ENCODE peak calls at places on chromosomes 1 and 21, in four cellular contexts. C, D, G and E are unnamed samples.

GRCh38 chr1:170927955-170928850 is 7.1 kb upstream of the MROH9 start:
- DNase-seq in C (no peak), D (no peak), G (no peak), E (no peak)

GRCh38 chr1:86146566-86146965 is 10.0 kb downstream of the COL24A1 start:
- DNase-seq in C (no peak), D (no peak), G (no peak), E (no peak)

GRCh38 chr1:57908471-57908870 is 484.6 kb upstream of the DAB1 start:
- DNase-seq in C (no peak), D (peak; percentile 23), G (no peak), E (no peak)

GRCh38 chr1:32200226-32201010 is at the start of gene CCDC28B:
- DNase-seq in C (peak; percentile 79), D (peak; percentile 79), G (peak; percentile 58), E (peak; percentile 51)

GRCh38 chr1:67601955-67602354 is 83.0 kb upstream of the GADD45A start:
- DNase-seq in C (no peak), D (no peak), G (no peak), E (no peak)

GRCh38 chr1:187070076-187070475 is 241.3 kb downstream of the PLA2G4A start:
- DNase-seq in C (no peak), D (no peak), G (no peak), E (no peak)

GRCh38 chr1:230174765-230175747 is 108.0 kb downstream of the GALNT2 start:
- DNase-seq in C (no peak), D (no peak), G (no peak), E (no peak)

GRCh38 chr1:14763977-14764376 is 165.5 kb downstream of the KAZN start:
- DNase-seq in C (no peak), D (no peak), G (no peak), E (no peak)

GRCh38 chr1:8846263-8846662 is 28.8 kb upstream of the RERE start:
- DNase-seq in C (no peak), D (no peak), G (no peak), E (no peak)

GRCh38 chr1:111369645-111370044 is 57.9 kb downstream of the OVGP1 start:
- DNase-seq in C (no peak), D (no peak), G (no peak), E (no peak)

GRCh38 chr1:12080156-12080555 is 17.1 kb downstream of the TNFRSF8 start:
- DNase-seq in C (no peak), D (no peak), G (no peak), E (no peak)

GRCh38 chr1:7435276-7436055 is 335.6 kb upstream of the VAMP3 start:
- DNase-seq in C (no peak), D (no peak), G (no peak), E (no peak)

GRCh38 chr1:34681481-34682451 is 73.1 kb upstream of the GJB5 start:
- DNase-seq in C (peak; percentile 48), D (peak; percentile 44), G (peak; percentile 7), E (no peak)

GRCh38 chr1:7549693-7550161 is 221.4 kb upstream of the VAMP3 start:
- DNase-seq in C (no peak), D (no peak), G (no peak), E (no peak)

DNA sequence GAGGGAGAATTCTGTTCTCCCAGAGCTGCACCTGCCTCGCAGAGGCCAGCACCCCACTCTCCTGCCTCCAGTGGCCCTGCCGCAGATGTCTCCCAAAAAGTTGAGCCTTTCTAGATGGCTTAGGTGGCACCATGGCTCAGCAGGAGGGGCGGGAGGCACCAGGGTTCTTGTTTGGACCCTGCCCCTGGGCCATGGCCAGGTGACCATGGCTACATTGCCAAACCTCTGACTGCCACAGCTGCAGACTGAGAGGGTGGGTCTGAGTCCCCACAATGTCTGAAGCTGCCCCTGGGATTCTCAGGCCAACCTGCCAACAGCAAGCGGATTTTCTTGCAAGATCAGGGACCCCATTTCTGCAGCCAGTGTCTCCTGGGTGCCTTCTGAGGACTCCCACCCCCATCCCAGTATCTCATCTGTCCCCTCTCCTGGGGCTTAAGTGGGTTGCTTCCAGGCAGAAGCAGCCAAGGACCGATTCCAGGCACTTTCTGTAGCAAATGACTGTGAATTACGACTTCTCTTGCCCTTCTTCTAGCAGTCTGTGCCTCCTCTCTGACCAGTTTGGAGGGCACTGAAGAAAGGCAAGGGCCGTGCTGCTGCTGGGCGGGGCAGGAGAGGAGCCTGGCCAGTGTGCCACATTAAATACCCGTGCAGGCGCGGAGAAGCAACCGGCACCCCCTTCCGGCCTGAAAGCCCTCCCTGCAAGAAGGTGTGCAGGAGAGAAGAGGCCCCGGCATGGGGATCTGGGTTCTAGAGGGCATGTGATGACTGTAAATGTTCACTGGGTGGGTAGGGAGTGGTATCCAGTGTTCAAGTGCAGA is 22.5 kb downstream of the SESN2 start:
- DNase-seq in C (no peak), D (no peak), G (no peak), E (no peak)
- H3K27ac ChIP-seq in C (no peak overlapping the region), D (no peak overlapping the region), G (no peak overlapping the region), E (no peak overlapping the region)

GRCh38 chr21:45032977-45033705 is 41.2 kb upstream of the ADARB1 start:
- DNase-seq in C (no peak), D (no peak), G (no peak), E (no peak)
- H3K27ac ChIP-seq in C (no peak overlapping the region), D (no peak overlapping the region), G (no peak overlapping the region), E (no peak overlapping the region)

DNA sequence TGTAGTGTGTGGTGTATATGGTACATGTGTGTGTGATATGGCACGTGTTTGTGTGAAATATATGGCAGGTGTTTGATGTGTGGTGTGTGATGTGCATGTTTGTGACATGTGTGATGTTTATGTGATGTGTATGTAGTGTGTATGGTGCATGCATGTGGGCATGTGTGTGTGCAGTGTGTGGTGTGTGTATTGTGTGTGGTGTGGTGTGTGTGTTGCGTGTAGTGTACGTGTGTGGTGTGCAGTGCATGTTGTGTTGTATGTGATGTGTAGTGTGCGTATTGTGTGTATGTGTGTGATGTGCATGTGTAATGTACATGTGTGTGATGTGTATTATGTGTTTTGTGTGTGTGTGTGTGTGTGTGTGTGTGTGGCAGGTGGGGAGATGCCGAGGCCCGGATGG is 65.7 kb downstream of the SLC19A1 start:
- DNase-seq in C (no peak), D (no peak), G (no peak), E (no peak)
- H3K27ac ChIP-seq in C (no peak overlapping the region), D (no peak overlapping the region), G (no peak overlapping the region), E (no peak overlapping the region)

DNA sequence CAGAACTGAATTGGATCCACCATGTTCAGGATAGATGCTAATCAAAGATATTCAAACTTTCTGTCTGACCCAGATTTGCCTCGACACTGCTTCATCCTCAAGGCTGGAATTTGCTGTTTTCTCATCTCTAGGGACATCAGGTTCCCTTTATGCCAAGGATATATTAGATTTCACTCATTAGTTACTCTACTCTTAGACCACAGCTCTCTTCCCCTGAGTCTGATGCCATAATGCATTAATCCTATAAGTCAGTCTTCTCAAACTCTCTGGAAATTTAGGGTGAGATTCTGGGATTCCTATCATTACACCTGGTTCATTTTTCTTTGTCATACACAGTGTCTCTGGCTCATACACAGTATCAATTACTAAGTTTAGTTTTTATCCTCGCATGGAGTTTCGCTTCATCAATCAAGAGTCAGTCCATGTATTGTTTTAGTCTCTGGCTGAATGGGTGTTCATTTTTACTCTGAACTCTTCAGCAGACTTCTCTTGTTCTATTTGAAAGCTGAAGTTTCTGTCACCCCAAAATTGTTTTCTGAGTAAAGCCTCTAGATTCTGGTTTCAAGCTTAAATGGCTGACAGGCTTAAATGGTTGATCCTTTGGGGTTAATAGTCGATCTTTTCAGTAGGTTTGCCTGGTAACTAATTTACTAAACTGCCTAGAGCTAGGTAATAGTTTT is 9.3 kb upstream of the DCAF6 start:
- DNase-seq in C (no peak), D (no peak), G (no peak), E (no peak)
- H3K27ac ChIP-seq in C (no peak overlapping the region), D (no peak overlapping the region), G (no peak overlapping the region), E (no peak overlapping the region)

DNA sequence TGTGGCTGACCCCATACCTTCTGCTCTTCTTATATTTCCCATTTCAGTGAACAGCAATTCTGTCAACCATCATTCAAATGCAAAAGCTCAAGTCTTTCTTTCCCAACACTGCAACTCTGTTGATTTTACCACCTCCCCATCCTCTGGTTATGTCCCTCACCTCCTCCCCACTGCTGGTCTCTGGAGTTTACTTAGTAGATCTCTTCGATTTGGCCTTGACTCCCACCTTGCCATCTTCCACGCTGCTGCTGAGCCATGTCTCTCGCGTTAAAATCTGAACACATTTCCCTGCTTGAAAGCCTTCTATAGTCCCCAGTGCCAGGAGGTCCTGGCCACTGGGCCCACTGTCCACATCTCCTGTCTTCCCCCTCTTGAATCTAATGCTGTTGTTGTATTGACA is 125.5 kb downstream of the RUNX1 start:
- DNase-seq in C (no peak), D (no peak), G (no peak), E (no peak)
- H3K27ac ChIP-seq in C (no peak overlapping the region), D (no peak overlapping the region), G (no peak overlapping the region), E (no peak overlapping the region)

GRCh38 chr1:24185056-24185455 is 2.0 kb downstream of the IFNLR1 start:
- DNase-seq in C (no peak), D (no peak), G (no peak), E (no peak)

GRCh38 chr1:24186993-24187790 is at the start of gene IFNLR1:
- DNase-seq in C (peak; percentile 67), D (no peak), G (peak; percentile 58), E (peak; percentile 31)

GRCh38 chr1:24186711-24186992 is 437 bp downstream of the IFNLR1 start:
- DNase-seq in C (no peak), D (no peak), G (no peak), E (no peak)

GRCh38 chr1:24189528-24189927 is 2.4 kb upstream of the IFNLR1 start:
- DNase-seq in C (no peak), D (no peak), G (no peak), E (no peak)

DNA sequence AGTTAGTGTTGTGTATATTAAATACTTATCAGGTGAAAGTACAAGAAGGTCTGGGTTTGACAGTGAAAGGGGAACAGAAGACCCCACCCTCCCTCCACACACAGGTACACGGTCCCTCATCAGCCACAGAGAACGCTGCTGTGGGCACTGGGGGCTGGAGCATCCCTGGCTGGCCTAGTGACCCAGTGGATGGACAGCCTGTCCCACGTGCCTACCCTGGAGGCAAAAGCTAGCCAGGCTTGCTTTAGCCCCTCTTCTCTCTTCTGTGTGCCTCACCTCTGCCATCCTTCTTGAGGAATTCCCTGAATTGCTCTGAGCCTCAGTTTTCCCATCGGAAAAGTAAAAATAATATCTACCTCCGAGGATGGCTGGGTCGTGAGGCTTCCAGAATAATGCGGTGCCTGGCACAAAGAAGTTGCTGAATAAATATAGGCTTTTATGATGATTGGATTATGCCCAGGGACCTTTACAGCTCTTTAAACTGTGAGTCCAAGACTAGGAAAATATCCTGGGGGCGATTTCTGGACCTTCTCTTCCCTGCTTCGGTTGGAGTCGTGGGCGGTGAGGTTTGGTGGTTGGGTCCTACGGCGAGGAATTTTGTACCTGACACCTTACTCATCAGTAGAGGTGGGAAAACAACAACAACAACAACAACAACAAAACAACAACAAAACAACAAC is 918 bp downstream of the IFNLR1 start:
- DNase-seq in C (no peak), D (no peak), G (no peak), E (no peak)
- H3K27ac ChIP-seq in C (no peak overlapping the region), D (no peak overlapping the region), G (peak overlapping the region; percentile 50), E (no peak overlapping the region)

GRCh38 chr1:116465845-116466685 is 93.0 kb downstream of the ATP1A1 start:
- DNase-seq in C (no peak), D (no peak), G (no peak), E (no peak)
- H3K27ac ChIP-seq in C (no peak overlapping the region), D (no peak overlapping the region), G (no peak overlapping the region), E (no peak overlapping the region)

GRCh38 chr1:23798662-23799142 is 1.9 kb downstream of the GALE start:
- DNase-seq in C (no peak), D (no peak), G (no peak), E (no peak)
- H3K27ac ChIP-seq in C (no peak overlapping the region), D (no peak overlapping the region), G (peak overlapping the region; percentile 92), E (no peak overlapping the region)